ENCODE peak calls at places on chromosomes 16 and 17, in nine cellular contexts. One of them, this sample, is unnamed.

GRCh38 chr16:68085259-68086071 is at the start of gene NFATC3:
- DNase-seq in A549: peak; percentile 34
- DNase-seq in RWPE1: no peak
- DNase-seq in AG04449: peak; percentile 61
- DNase-seq in ovary: peak; percentile 99
- DNase-seq in Calu3: peak; percentile 99
- DNase-seq in cardiac fibroblast: peak; percentile 96
- DNase-seq in Peyer's patch: peak; percentile 98
- DNase-seq in tibial nerve: peak; percentile 97
- DNase-seq in this sample: peak; percentile 99

GRCh38 chr16:11824362-11824761 is 27.0 kb downstream of the RSL1D1 start:
- DNase-seq in A549: no peak
- DNase-seq in RWPE1: no peak
- DNase-seq in AG04449: no peak
- DNase-seq in ovary: no peak
- DNase-seq in Calu3: peak; percentile 6
- DNase-seq in cardiac fibroblast: no peak
- DNase-seq in Peyer's patch: no peak
- DNase-seq in tibial nerve: no peak
- DNase-seq in this sample: no peak

GRCh38 chr17:27576429-27577123 is 54.4 kb upstream of the LGALS9 start:
- DNase-seq in A549: no peak
- DNase-seq in RWPE1: no peak
- DNase-seq in AG04449: no peak
- DNase-seq in ovary: no peak
- DNase-seq in Calu3: no peak
- DNase-seq in cardiac fibroblast: no peak
- DNase-seq in Peyer's patch: no peak
- DNase-seq in tibial nerve: no peak
- DNase-seq in this sample: no peak

GRCh38 chr16:87647431-87648185 is 45.3 kb downstream of the JPH3 start:
- DNase-seq in A549: no peak
- DNase-seq in RWPE1: no peak
- DNase-seq in AG04449: no peak
- DNase-seq in ovary: no peak
- DNase-seq in Calu3: no peak
- DNase-seq in cardiac fibroblast: no peak
- DNase-seq in Peyer's patch: no peak
- DNase-seq in tibial nerve: no peak
- DNase-seq in this sample: no peak

GRCh38 chr17:33686171-33686570 is 393.1 kb upstream of the ASIC2 start:
- DNase-seq in A549: peak; percentile 29
- DNase-seq in RWPE1: peak; percentile 4
- DNase-seq in AG04449: no peak
- DNase-seq in ovary: no peak
- DNase-seq in Calu3: peak; percentile 26
- DNase-seq in cardiac fibroblast: no peak
- DNase-seq in Peyer's patch: no peak
- DNase-seq in tibial nerve: no peak
- DNase-seq in this sample: no peak

GRCh38 chr16:21244798-21245197 is 11.3 kb downstream of the ANKS4B start:
- DNase-seq in A549: no peak
- DNase-seq in RWPE1: no peak
- DNase-seq in AG04449: no peak
- DNase-seq in ovary: no peak
- DNase-seq in Calu3: no peak
- DNase-seq in cardiac fibroblast: no peak
- DNase-seq in Peyer's patch: no peak
- DNase-seq in tibial nerve: no peak
- DNase-seq in this sample: peak; percentile 11

GRCh38 chr16:88445583-88445960 is 7.5 kb upstream of the ZFPM1 start:
- DNase-seq in A549: no peak
- DNase-seq in RWPE1: no peak
- DNase-seq in AG04449: no peak
- DNase-seq in ovary: no peak
- DNase-seq in Calu3: no peak
- DNase-seq in cardiac fibroblast: no peak
- DNase-seq in Peyer's patch: no peak
- DNase-seq in tibial nerve: no peak
- DNase-seq in this sample: no peak

GRCh38 chr16:68492501-68493411 is 44.4 kb upstream of the SMPD3 start:
- DNase-seq in A549: no peak
- DNase-seq in RWPE1: no peak
- DNase-seq in AG04449: no peak
- DNase-seq in ovary: no peak
- DNase-seq in Calu3: no peak
- DNase-seq in cardiac fibroblast: no peak
- DNase-seq in Peyer's patch: no peak
- DNase-seq in tibial nerve: no peak
- DNase-seq in this sample: no peak

GRCh38 chr16:85586360-85587145 is 26.6 kb upstream of the GSE1 start:
- DNase-seq in A549: no peak
- DNase-seq in RWPE1: no peak
- DNase-seq in AG04449: no peak
- DNase-seq in ovary: no peak
- DNase-seq in Calu3: no peak
- DNase-seq in cardiac fibroblast: no peak
- DNase-seq in Peyer's patch: no peak
- DNase-seq in tibial nerve: no peak
- DNase-seq in this sample: no peak

GRCh38 chr17:42563543-42563942 is 1.6 kb downstream of the COASY start:
- DNase-seq in A549: no peak
- DNase-seq in RWPE1: no peak
- DNase-seq in AG04449: no peak
- DNase-seq in ovary: no peak
- DNase-seq in Calu3: peak; percentile 67
- DNase-seq in cardiac fibroblast: no peak
- DNase-seq in Peyer's patch: no peak
- DNase-seq in tibial nerve: no peak
- DNase-seq in this sample: no peak

GRCh38 chr17:78959803-78960202 is 19.9 kb downstream of the LGALS3BP start:
- DNase-seq in A549: no peak
- DNase-seq in RWPE1: no peak
- DNase-seq in AG04449: no peak
- DNase-seq in ovary: no peak
- DNase-seq in Calu3: no peak
- DNase-seq in cardiac fibroblast: no peak
- DNase-seq in Peyer's patch: no peak
- DNase-seq in tibial nerve: no peak
- DNase-seq in this sample: no peak

GRCh38 chr16:15879255-15879804 is 9.1 kb downstream of the CEP20 start:
- DNase-seq in A549: peak; percentile 90
- DNase-seq in RWPE1: peak; percentile 78
- DNase-seq in AG04449: peak; percentile 77
- DNase-seq in ovary: no peak
- DNase-seq in Calu3: no peak
- DNase-seq in cardiac fibroblast: peak; percentile 96
- DNase-seq in Peyer's patch: no peak
- DNase-seq in tibial nerve: no peak
- DNase-seq in this sample: no peak

GRCh38 chr16:3846087-3846486 is 34.4 kb downstream of the CREBBP start:
- DNase-seq in A549: no peak
- DNase-seq in RWPE1: no peak
- DNase-seq in AG04449: no peak
- DNase-seq in ovary: no peak
- DNase-seq in Calu3: no peak
- DNase-seq in cardiac fibroblast: no peak
- DNase-seq in Peyer's patch: no peak
- DNase-seq in tibial nerve: no peak
- DNase-seq in this sample: no peak

GRCh38 chr16:81876273-81876900 is 97.3 kb downstream of the PLCG2 start:
- DNase-seq in A549: no peak
- DNase-seq in RWPE1: no peak
- DNase-seq in AG04449: no peak
- DNase-seq in ovary: no peak
- DNase-seq in Calu3: no peak
- DNase-seq in cardiac fibroblast: no peak
- DNase-seq in Peyer's patch: no peak
- DNase-seq in tibial nerve: no peak
- DNase-seq in this sample: no peak

GRCh38 chr17:28896884-28897768 is at the start of gene FLOT2:
- DNase-seq in A549: peak; percentile 55
- DNase-seq in RWPE1: peak; percentile 92
- DNase-seq in AG04449: no peak
- DNase-seq in ovary: peak; percentile 86
- DNase-seq in Calu3: peak; percentile 61
- DNase-seq in cardiac fibroblast: peak; percentile 52
- DNase-seq in Peyer's patch: peak; percentile 77
- DNase-seq in tibial nerve: peak; percentile 54
- DNase-seq in this sample: no peak

GRCh38 chr17:37081287-37081686 is 132.5 kb downstream of the AATF start:
- DNase-seq in A549: no peak
- DNase-seq in RWPE1: no peak
- DNase-seq in AG04449: no peak
- DNase-seq in ovary: no peak
- DNase-seq in Calu3: no peak
- DNase-seq in cardiac fibroblast: peak; percentile 28
- DNase-seq in Peyer's patch: no peak
- DNase-seq in tibial nerve: no peak
- DNase-seq in this sample: no peak
- TF ChIP-seq CTCF in A549: no peak
- TF ChIP-seq CTCF in RWPE1: no peak
- TF ChIP-seq CTCF in AG04449: no peak
- TF ChIP-seq CTCF in ovary: no peak
- TF ChIP-seq CTCF in Calu3: no peak
- TF ChIP-seq CTCF in cardiac fibroblast: no peak
- TF ChIP-seq CTCF in Peyer's patch: no peak
- TF ChIP-seq CTCF in tibial nerve: no peak
- TF ChIP-seq CTCF in this sample: no peak

DNA sequence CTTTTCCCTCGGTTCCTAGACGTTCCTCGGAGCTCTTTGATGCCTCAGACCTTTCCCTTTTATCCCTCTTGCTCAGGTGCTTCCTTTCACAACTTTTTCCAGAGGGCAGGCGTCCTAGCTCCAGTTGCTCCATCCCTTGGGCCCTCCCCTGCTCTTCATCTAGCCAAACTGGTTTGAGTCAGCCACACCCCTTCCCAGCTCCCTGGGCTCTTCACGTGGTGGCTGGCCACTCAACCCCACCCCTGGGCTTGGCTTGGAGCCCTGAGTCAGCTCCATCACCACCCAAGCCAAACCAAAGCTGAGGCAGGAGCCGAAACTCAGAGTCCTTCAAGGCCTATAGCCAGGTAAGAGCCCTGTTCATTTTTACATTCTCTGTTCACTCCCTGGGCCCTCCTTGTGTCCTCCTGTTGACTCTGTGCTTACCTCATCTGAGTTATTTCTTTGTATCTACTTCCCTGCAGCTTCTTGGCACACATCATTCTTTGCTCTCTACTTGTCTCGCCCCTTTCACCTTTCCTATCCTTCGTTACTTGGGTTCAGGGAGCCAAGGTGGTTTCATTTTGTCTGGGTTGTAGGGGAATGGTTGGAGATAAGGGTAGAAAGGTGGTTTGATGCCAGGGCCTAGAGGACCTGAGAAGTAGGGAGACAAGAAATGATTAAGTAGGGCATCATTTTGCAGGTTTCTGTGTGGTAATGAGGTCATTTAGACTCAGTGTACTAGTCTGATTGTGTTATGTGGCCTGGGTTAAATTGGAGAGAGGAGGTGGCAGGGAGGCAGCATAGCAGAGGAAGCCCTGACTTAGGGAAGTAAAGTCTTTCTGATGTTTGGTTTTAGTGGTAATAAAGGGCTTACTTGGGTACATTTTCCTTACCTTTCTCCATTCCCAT is 7.6 kb upstream of the PHKG2 start:
- DNase-seq in A549: peak; percentile 92
- DNase-seq in RWPE1: peak; percentile 99
- DNase-seq in AG04449: no peak
- DNase-seq in ovary: peak; percentile 84
- DNase-seq in Calu3: peak; percentile 98
- DNase-seq in cardiac fibroblast: peak; percentile 91
- DNase-seq in Peyer's patch: no peak
- DNase-seq in tibial nerve: peak; percentile 78
- DNase-seq in this sample: no peak
- TF ChIP-seq CTCF in A549: no peak
- TF ChIP-seq CTCF in RWPE1: no peak
- TF ChIP-seq CTCF in AG04449: no peak
- TF ChIP-seq CTCF in ovary: no peak
- TF ChIP-seq CTCF in Calu3: no peak
- TF ChIP-seq CTCF in cardiac fibroblast: no peak
- TF ChIP-seq CTCF in Peyer's patch: no peak
- TF ChIP-seq CTCF in tibial nerve: no peak
- TF ChIP-seq CTCF in this sample: no peak

GRCh38 chr16:47581114-47581513 is 120.0 kb downstream of the PHKB start:
- DNase-seq in A549: no peak
- DNase-seq in RWPE1: no peak
- DNase-seq in AG04449: no peak
- DNase-seq in ovary: no peak
- DNase-seq in Calu3: no peak
- DNase-seq in cardiac fibroblast: no peak
- DNase-seq in Peyer's patch: no peak
- DNase-seq in tibial nerve: no peak
- DNase-seq in this sample: no peak
- TF ChIP-seq CTCF in A549: no peak
- TF ChIP-seq CTCF in RWPE1: no peak
- TF ChIP-seq CTCF in AG04449: no peak
- TF ChIP-seq CTCF in ovary: no peak
- TF ChIP-seq CTCF in Calu3: no peak
- TF ChIP-seq CTCF in cardiac fibroblast: no peak
- TF ChIP-seq CTCF in Peyer's patch: no peak
- TF ChIP-seq CTCF in tibial nerve: no peak
- TF ChIP-seq CTCF in this sample: no peak

GRCh38 chr17:8630227-8630801 is at the start of gene MYH10:
- DNase-seq in A549: no peak
- DNase-seq in RWPE1: peak; percentile 25
- DNase-seq in AG04449: no peak
- DNase-seq in ovary: peak; percentile 42
- DNase-seq in Calu3: no peak
- DNase-seq in cardiac fibroblast: no peak
- DNase-seq in Peyer's patch: no peak
- DNase-seq in tibial nerve: no peak
- DNase-seq in this sample: no peak

GRCh38 chr17:8632087-8632486 is 1.6 kb upstream of the MYH10 start:
- DNase-seq in A549: no peak
- DNase-seq in RWPE1: no peak
- DNase-seq in AG04449: no peak
- DNase-seq in ovary: no peak
- DNase-seq in Calu3: no peak
- DNase-seq in cardiac fibroblast: no peak
- DNase-seq in Peyer's patch: no peak
- DNase-seq in tibial nerve: no peak
- DNase-seq in this sample: no peak

GRCh38 chr17:8629371-8630226 is 926 bp downstream of the MYH10 start:
- DNase-seq in A549: peak; percentile 28
- DNase-seq in RWPE1: peak; percentile 30
- DNase-seq in AG04449: no peak
- DNase-seq in ovary: peak; percentile 57
- DNase-seq in Calu3: peak; percentile 12
- DNase-seq in cardiac fibroblast: peak; percentile 34
- DNase-seq in Peyer's patch: no peak
- DNase-seq in tibial nerve: no peak
- DNase-seq in this sample: no peak

GRCh38 chr17:8630802-8631553 is 453 bp upstream of the MYH10 start:
- DNase-seq in A549: peak; percentile 100
- DNase-seq in RWPE1: peak; percentile 100
- DNase-seq in AG04449: peak; percentile 98
- DNase-seq in ovary: peak; percentile 99
- DNase-seq in Calu3: peak; percentile 96
- DNase-seq in cardiac fibroblast: peak; percentile 99
- DNase-seq in Peyer's patch: peak; percentile 88
- DNase-seq in tibial nerve: peak; percentile 92
- DNase-seq in this sample: peak; percentile 99

DNA sequence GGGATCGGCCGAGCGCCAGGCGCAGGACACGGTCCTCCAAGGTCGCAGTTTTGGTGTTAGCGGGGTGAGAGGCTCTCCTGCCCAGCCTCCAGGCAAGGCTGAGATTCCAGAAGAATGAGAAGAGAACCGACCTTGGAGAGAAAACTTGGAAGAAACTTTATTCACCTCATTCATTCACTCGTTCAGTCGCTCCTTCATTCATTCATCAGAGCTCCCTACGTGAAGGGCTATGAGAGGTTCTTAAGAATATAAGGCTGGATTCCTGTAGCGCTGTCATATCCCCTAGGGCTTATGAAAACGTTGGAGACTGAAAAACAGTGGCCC is 991 bp upstream of the MYH10 start:
- DNase-seq in A549: no peak
- DNase-seq in RWPE1: no peak
- DNase-seq in AG04449: no peak
- DNase-seq in ovary: no peak
- DNase-seq in Calu3: no peak
- DNase-seq in cardiac fibroblast: no peak
- DNase-seq in Peyer's patch: no peak
- DNase-seq in tibial nerve: no peak
- DNase-seq in this sample: no peak
- TF ChIP-seq CTCF in A549: no peak
- TF ChIP-seq CTCF in RWPE1: no peak
- TF ChIP-seq CTCF in AG04449: no peak
- TF ChIP-seq CTCF in ovary: no peak
- TF ChIP-seq CTCF in Calu3: no peak
- TF ChIP-seq CTCF in cardiac fibroblast: no peak
- TF ChIP-seq CTCF in Peyer's patch: no peak
- TF ChIP-seq CTCF in tibial nerve: no peak
- TF ChIP-seq CTCF in this sample: no peak

This sample was measured in osteocyte.